ENCODE peak calls at places on chromosomes 11 and 22, in six cellular contexts. G, W, U, R, K and Y are unnamed samples. For H3K36me3 and H3K4me1, the result is how much of the 10 kb centered on the place peaks cover.

GRCh38 chr11:118263109-118263508 is 988 bp downstream of the MPZL2 start:
- DNase-seq in G (no peak), W (no peak), U (no peak), R (no peak), K (no peak), Y (no peak)

GRCh38 chr11:85040166-85040565 is 587.0 kb downstream of the DLG2 start:
- DNase-seq in G (no peak), W (no peak), U (no peak), R (no peak), K (no peak), Y (no peak)

GRCh38 chr11:134623711-134624110 is 211.7 kb upstream of the B3GAT1 start:
- DNase-seq in G (no peak), W (no peak), U (no peak), R (no peak), K (no peak), Y (no peak)

GRCh38 chr11:75826463-75827220 is 11.6 kb downstream of the UVRAG start:
- DNase-seq in G (no peak), W (no peak), U (no peak), R (no peak), K (no peak), Y (no peak)

GRCh38 chr11:47186937-47187681 is 875 bp upstream of the PACSIN3 start:
- DNase-seq in G (peak), W (peak), U (no peak), R (peak), K (peak), Y (peak)

GRCh38 chr11:34345012-34345804 is 12.6 kb downstream of the ABTB2 start:
- DNase-seq in G (no peak), W (peak), U (peak), R (no peak), K (no peak), Y (no peak)

GRCh38 chr11:74956387-74956786 is 7.3 kb downstream of the SPCS2 start:
- DNase-seq in G (no peak), W (no peak), U (no peak), R (no peak), K (no peak), Y (no peak)

GRCh38 chr22:41411021-41411851 is 29.5 kb downstream of the TEF start:
- DNase-seq in G (no peak), W (no peak), U (peak), R (no peak), K (no peak), Y (no peak)

GRCh38 chr11:44043157-44043556 is 4.6 kb upstream of the ACCSL start:
- DNase-seq in G (no peak), W (no peak), U (no peak), R (no peak), K (no peak), Y (no peak)

GRCh38 chr11:111777094-111778046 is 11.2 kb upstream of the PPP2R1B start:
- DNase-seq in G (peak), W (peak), U (peak), R (no peak), K (no peak), Y (peak)

DNA sequence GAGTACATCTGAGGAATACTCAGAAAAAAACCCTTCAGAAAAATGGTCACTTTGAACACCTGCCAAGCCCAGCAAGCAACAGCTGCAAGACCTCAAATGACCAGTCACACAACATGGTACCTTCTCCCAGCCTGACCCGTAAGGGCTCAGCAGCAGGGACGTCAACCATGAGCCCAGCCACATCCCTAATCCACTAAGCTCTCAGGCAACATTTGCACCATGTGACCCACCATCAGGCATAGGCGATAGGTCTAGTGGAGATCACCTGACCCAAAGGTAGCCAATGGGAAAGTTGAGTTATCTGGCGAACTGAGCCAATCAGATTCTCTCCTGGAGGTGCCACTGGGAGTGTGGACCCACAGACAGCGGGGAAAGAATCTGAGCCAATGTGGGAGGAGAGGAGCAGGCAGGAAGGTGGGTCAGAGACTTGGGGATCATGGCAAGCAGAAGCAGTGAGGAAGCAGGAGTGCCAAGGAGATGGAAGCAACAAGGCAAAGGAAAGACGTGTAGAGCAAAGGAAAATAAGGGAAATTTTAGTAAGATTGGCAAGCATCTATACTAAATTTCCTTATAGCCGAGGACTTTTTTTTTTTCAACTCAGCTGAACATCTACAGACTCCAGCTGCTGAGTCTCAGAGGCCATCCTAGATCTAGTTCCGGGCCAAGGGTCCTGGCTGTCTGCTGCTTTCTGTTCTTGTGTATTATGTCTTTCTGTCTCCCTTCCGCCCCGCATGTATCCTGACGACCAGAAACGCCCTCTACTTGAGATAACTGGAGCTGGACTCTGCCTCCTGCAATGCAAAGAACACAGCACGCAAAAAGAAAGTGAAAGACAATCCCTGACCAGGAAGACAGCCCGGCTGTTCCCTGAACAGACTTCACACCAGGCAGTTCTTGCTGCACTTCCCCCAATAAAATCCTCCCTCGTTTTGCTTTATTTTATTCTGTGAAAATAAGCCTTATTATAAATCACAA is 11.0 kb upstream of the PLAAT2 start:
- DNase-seq in G (peak), W (peak), U (peak), R (no peak), K (no peak), Y (peak)
- H3K4me3 ChIP-seq in G (peak), W (peak), U (peak), R (peak), K (peak), Y (peak)

GRCh38 chr11:122172352-122173073 is 56.5 kb upstream of the BLID start:
- DNase-seq in G (no peak), W (no peak), U (no peak), R (no peak), K (no peak), Y (no peak)
- H3K36me3 ChIP-seq in G (under half), W (under half), U (under half), R (under half), K (under half), Y (under half)

DNA sequence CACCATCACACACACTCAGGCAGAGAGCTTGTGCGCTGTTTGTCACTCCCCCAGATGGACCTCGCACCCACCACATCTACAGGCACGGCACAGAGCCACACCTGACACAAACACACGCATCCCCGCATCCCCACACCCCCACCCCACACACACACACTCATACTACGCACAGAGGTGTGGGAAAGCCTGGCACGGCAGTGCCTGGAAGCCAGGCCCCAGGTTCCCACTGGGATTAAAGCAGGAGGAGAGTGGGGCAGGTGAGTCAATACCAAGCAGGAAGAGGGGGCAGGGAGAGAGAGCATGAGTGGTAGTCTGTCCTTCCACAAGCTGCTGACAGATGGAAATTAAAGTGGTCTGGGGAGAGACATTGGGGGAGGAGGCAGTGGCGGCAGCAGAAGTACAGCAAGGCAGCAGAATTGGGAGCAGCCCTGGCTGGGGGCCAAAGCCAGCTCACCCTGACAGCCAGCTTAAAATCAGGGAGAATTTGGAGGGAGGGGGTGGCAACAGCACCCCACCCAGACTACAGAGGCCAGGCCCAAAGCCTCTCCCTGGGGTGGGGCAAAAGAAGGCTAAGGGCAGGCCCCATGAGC is 20.7 kb downstream of the TNKS1BP1 start:
- DNase-seq in G (no peak), W (no peak), U (no peak), R (no peak), K (no peak), Y (no peak)
- H3K4me1 ChIP-seq in G (under half), W (half or more), U (under half), R (half or more), K (half or more), Y (under half)

DNA sequence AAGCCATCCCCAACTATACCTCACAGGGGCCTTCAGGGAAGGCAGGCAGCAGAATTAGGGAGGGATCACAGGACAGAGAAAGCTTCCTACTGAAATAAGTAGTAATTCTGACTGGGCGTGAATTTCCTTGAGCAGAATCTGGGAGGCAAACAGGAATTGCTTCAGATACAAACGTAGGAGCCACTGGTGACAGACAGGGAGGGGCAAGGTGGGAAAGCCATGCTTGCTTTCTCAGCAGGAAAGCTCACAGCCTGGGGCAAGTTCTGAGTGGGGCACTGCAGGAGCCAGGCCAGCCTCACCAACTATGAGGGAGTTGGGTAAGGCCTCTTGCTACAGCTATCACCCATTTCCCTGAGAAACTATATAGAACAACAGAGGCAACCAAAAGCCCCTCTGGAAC is 43.6 kb downstream of the ARHGAP32 start:
- DNase-seq in G (no peak), W (no peak), U (no peak), R (no peak), K (no peak), Y (no peak)
- H3K4me3 ChIP-seq in G (no peak), W (no peak), U (no peak), R (no peak), K (no peak), Y (no peak)

GRCh38 chr11:27625347-27625912 is 74.8 kb downstream of the BDNF start:
- DNase-seq in G (no peak), W (no peak), U (no peak), R (no peak), K (no peak), Y (no peak)

GRCh38 chr11:27621440-27622161 is 78.7 kb downstream of the BDNF start:
- DNase-seq in G (no peak), W (no peak), U (no peak), R (no peak), K (no peak), Y (no peak)

GRCh38 chr11:27623945-27624523 is 76.2 kb downstream of the BDNF start:
- DNase-seq in G (no peak), W (no peak), U (no peak), R (no peak), K (no peak), Y (no peak)

GRCh38 chr11:27619936-27620335 is 80.3 kb downstream of the BDNF start:
- DNase-seq in G (no peak), W (no peak), U (no peak), R (no peak), K (no peak), Y (no peak)

GRCh38 chr11:27622541-27623300 is 77.5 kb downstream of the BDNF start:
- DNase-seq in G (no peak), W (no peak), U (no peak), R (no peak), K (no peak), Y (no peak)
- H3K36me3 ChIP-seq in G (under half), W (under half), U (under half), R (under half), K (under half), Y (under half)

GRCh38 chr11:72814139-72814830 is at the start of gene ATG16L2:
- DNase-seq in G (peak), W (peak), U (peak), R (peak), K (peak), Y (peak)
- H3K4me1 ChIP-seq in G (under half), W (under half), U (under half), R (under half), K (half or more), Y (under half)

GRCh38 chr22:29481265-29482000 is 1.4 kb downstream of the NEFH start:
- DNase-seq in G (no peak), W (no peak), U (no peak), R (no peak), K (no peak), Y (no peak)
- H3K4me3 ChIP-seq in G (no peak), W (no peak), U (peak), R (peak), K (peak), Y (no peak)

DNA sequence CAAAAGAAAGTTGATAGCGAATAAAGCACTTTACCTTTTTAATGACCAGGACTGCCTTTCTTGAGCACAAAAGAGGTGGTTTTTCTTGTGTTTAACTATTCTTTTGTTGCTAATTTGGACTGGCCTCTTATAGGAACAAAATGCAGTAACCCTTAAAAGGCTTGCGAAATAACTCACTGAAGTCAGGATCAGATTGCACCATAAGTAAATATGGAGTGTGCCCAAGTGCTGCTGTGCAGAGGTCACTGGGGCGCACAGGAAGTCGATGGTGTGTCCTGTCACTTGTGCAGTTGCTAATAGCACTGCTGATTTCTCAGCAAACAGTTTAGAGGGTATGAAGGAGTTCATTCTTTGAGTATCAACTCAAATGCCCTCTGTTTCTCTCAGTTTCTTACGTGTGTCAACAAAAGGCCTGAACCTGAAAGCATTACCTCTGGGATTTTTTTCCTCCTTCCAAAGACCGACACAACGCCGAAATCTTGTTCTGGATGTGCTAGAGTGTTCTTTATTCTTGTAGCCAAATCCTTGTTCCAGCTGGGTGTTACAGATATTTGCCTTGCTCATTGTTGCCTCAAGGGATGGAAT is 71.3 kb downstream of the ATXN10 start:
- DNase-seq in G (no peak), W (peak), U (peak), R (peak), K (no peak), Y (peak)
- H3K36me3 ChIP-seq in G (under half), W (under half), U (under half), R (under half), K (under half), Y (under half)

GRCh38 chr11:124801014-124801413 is 808 bp upstream of the MSANTD2 start:
- DNase-seq in G (no peak), W (no peak), U (no peak), R (no peak), K (no peak), Y (no peak)
- H3K4me1 ChIP-seq in G (under half), W (under half), U (under half), R (under half), K (under half), Y (under half)